ENCODE peak calls at places on chromosome 3, in seven cellular contexts. Z, I, H, O, B, F and X are unnamed samples. For H3K36me3 and H3K4me1, the result is how much of the 10 kb centered on the place peaks cover.

GRCh38 chr3:152069871-152070270 is 196.4 kb downstream of the SUCNR1 start:
- DNase-seq in Z (no peak), I (no peak), H (no peak), O (no peak), B (no peak), F (no peak), X (no peak)

GRCh38 chr3:115792206-115792955 is 169.1 kb downstream of the GAP43 start:
- DNase-seq in Z (no peak), I (no peak), H (no peak), O (peak), B (no peak), F (peak), X (no peak)

GRCh38 chr3:9230596-9230995 is 18.9 kb downstream of the SRGAP3 start:
- DNase-seq in Z (no peak), I (no peak), H (no peak), O (no peak), B (no peak), F (no peak), X (no peak)

GRCh38 chr3:115648559-115648958 is 25.2 kb downstream of the GAP43 start:
- DNase-seq in Z (no peak), I (no peak), H (no peak), O (no peak), B (no peak), F (no peak), X (no peak)

GRCh38 chr3:181689546-181689945 is 22.2 kb upstream of the SOX2 start:
- DNase-seq in Z (no peak), I (no peak), H (no peak), O (no peak), B (no peak), F (no peak), X (no peak)

GRCh38 chr3:19022546-19022945 is 125.8 kb upstream of the KCNH8 start:
- DNase-seq in Z (no peak), I (no peak), H (no peak), O (no peak), B (no peak), F (no peak), X (no peak)

GRCh38 chr3:111712294-111713180 is 117.4 kb upstream of the ZBED2 start:
- DNase-seq in Z (no peak), I (no peak), H (no peak), O (peak), B (no peak), F (peak), X (peak)

GRCh38 chr3:105845488-105845887 is 23.3 kb downstream of the CBLB start:
- DNase-seq in Z (no peak), I (no peak), H (no peak), O (no peak), B (no peak), F (no peak), X (no peak)

GRCh38 chr3:66644549-66644948 is 143.7 kb upstream of the LRIG1 start:
- DNase-seq in Z (no peak), I (no peak), H (no peak), O (no peak), B (no peak), F (no peak), X (no peak)

GRCh38 chr3:39869890-39870289 is 60.5 kb downstream of the MYRIP start:
- DNase-seq in Z (no peak), I (no peak), H (no peak), O (no peak), B (no peak), F (no peak), X (no peak)

GRCh38 chr3:122835590-122835989 is 40.7 kb downstream of the SLC49A4 start:
- DNase-seq in Z (no peak), I (no peak), H (no peak), O (no peak), B (no peak), F (no peak), X (no peak)

GRCh38 chr3:56970401-56971002 is 90.0 kb upstream of the SPATA12 start:
- DNase-seq in Z (no peak), I (no peak), H (peak), O (no peak), B (no peak), F (no peak), X (no peak)

GRCh38 chr3:125194061-125194848 is 18.3 kb downstream of the SLC12A8 start:
- DNase-seq in Z (no peak), I (no peak), H (no peak), O (no peak), B (no peak), F (no peak), X (no peak)

GRCh38 chr3:8663177-8664061 is 18.8 kb upstream of the SSUH2 start:
- DNase-seq in Z (peak), I (peak), H (peak), O (peak), B (peak), F (no peak), X (peak)

GRCh38 chr3:132317229-132317948 is at the start of gene ACP3:
- DNase-seq in Z (peak), I (peak), H (no peak), O (no peak), B (peak), F (no peak), X (no peak)

GRCh38 chr3:54917172-54917571 is 10.7 kb downstream of the LRTM1 start:
- DNase-seq in Z (no peak), I (no peak), H (no peak), O (no peak), B (no peak), F (no peak), X (no peak)

GRCh38 chr3:10164546-10165393 is at the start of gene IRAK2:
- DNase-seq in Z (peak), I (peak), H (peak), O (peak), B (peak), F (peak), X (peak)

GRCh38 chr3:111794701-111795100 is 64.4 kb upstream of the PHLDB2 start:
- DNase-seq in Z (no peak), I (no peak), H (no peak), O (no peak), B (no peak), F (no peak), X (no peak)

GRCh38 chr3:45958333-45958791 is 15.1 kb downstream of the CXCR6 start:
- DNase-seq in Z (no peak), I (no peak), H (no peak), O (no peak), B (no peak), F (peak), X (no peak)

GRCh38 chr3:143242101-143242500 is 122.5 kb downstream of the CHST2 start:
- DNase-seq in Z (no peak), I (no peak), H (no peak), O (no peak), B (no peak), F (no peak), X (no peak)

GRCh38 chr3:151732861-151733260 is 866 bp upstream of the AADACL2 start:
- DNase-seq in Z (no peak), I (no peak), H (no peak), O (no peak), B (no peak), F (no peak), X (no peak)

GRCh38 chr3:67067251-67067650 is 69.1 kb downstream of the KBTBD8 start:
- DNase-seq in Z (no peak), I (no peak), H (no peak), O (no peak), B (no peak), F (no peak), X (no peak)

DNA sequence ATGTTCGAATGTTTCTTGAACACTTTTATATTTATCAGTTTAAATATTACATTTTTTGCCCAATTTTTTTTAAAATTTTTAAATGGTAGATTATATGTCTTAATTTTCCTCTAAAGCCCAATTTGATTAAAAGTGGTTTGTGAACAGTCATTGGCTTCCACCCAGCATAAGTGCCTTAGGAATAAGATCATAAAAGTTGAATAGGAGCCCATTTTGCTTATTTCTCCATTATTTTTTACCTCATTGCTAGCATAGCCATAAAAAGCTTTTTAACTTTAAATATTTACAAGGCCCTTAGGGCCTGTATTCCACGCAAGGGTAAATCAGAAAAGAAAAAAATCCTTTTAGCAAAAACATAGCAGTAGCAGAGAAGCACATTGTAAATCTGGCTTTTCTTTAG is 9.0 kb downstream of the TTC14 start:
- DNase-seq in Z (no peak), I (no peak), H (no peak), O (no peak), B (no peak), F (no peak), X (no peak)
- H3K36me3 ChIP-seq in Z (half or more), I (half or more), H (half or more), O (half or more), B (half or more), F (under half), X (under half)

GRCh38 chr3:27688053-27688452 is 34.1 kb downstream of the EOMES start:
- DNase-seq in Z (no peak), I (no peak), H (no peak), O (no peak), B (no peak), F (no peak), X (no peak)
- H3K4me3 ChIP-seq in Z (no peak), I (no peak), H (no peak), O (no peak), B (no peak), F (no peak), X (no peak)

DNA sequence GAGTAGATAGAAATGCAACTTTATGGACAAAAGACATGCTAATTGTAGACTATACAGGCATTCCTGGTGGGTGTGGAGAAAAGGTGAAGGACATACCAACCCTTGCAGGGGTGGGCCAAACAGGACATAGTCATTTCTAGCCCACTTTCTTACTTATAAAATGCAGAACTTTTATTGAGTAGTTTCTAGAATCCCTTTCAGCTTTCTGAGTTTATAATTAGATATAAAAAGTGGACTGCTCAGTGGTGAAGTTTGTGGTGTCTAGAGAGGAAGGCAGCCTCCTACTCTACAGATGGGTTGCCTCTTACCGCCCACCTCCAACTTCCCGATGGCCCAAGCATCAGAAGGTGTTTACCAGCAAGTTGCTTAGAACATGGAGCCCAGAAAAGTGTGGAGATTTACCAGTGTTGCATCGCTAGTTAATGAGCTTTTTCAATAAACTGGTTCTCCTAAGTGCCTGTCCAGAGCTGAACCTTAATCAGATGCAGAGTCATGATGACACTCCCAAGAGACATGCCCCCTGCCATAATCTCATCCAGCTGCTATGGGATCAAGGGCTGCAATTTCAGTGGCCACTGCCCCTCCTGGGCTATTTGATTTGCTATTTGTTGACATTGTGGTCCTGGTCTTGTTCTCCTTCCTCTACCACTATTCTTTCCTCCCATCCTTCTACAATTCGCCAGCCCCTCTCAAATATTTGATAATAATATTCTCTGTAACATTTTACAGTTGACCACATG is 77.5 kb upstream of the STRIT1 start:
- DNase-seq in Z (no peak), I (no peak), H (peak), O (no peak), B (no peak), F (no peak), X (no peak)
- H3K4me1 ChIP-seq in Z (under half), I (under half), H (under half), O (under half), B (under half), F (under half), X (under half)

GRCh38 chr3:184078851-184079250 is 18.0 kb upstream of the HTR3E start:
- DNase-seq in Z (no peak), I (no peak), H (no peak), O (no peak), B (no peak), F (no peak), X (no peak)
- H3K36me3 ChIP-seq in Z (under half), I (under half), H (under half), O (under half), B (under half), F (under half), X (under half)

GRCh38 chr3:159929894-159930235 is 58.8 kb upstream of the IL12A start:
- DNase-seq in Z (no peak), I (no peak), H (no peak), O (no peak), B (no peak), F (no peak), X (no peak)

GRCh38 chr3:159937561-159937960 is 51.1 kb upstream of the IL12A start:
- DNase-seq in Z (no peak), I (no peak), H (no peak), O (no peak), B (no peak), F (no peak), X (no peak)

GRCh38 chr3:159938712-159939111 is 49.9 kb upstream of the IL12A start:
- DNase-seq in Z (no peak), I (no peak), H (no peak), O (no peak), B (no peak), F (no peak), X (no peak)

GRCh38 chr3:159936541-159936940 is 52.1 kb upstream of the IL12A start:
- DNase-seq in Z (no peak), I (no peak), H (no peak), O (no peak), B (no peak), F (no peak), X (no peak)

GRCh38 chr3:159934216-159934615 is 54.4 kb upstream of the IL12A start:
- DNase-seq in Z (no peak), I (no peak), H (no peak), O (no peak), B (no peak), F (no peak), X (no peak)
- H3K4me3 ChIP-seq in Z (no peak), I (no peak), H (no peak), O (no peak), B (no peak), F (no peak), X (no peak)

DNA sequence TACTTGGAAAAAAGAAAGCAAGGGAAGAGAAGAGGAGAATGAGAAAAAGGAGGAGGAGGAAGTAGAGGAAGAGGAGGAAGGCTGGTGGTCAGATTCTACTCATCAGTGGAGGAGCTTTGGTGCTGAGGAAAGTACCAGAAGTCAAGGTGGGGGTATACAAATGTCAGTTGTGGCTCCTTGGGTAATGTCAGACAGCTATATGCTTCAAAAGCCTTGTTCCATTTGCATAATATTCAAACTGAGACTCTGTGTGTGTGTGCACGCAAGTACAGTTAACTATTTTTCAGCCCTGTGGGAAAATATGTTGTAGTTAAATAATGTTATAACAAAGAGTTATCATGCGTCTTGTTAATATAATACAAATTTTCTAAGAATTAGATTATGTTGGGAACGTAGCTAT is 609.7 kb downstream of the PDCD6IP start:
- DNase-seq in Z (no peak), I (no peak), H (no peak), O (no peak), B (no peak), F (no peak), X (no peak)
- H3K4me1 ChIP-seq in Z (under half), I (under half), H (under half), O (under half), B (under half), F (under half), X (under half)